ENCODE peak calls at places on chromosomes 3 and 15, in four cellular contexts. V is activated CD4-positive, alpha-beta T cell treated with anti-CD3 and anti-CD28 coated beads, Interleukin-2, amount 10 ng/mL, durations not matched to agents 7 days and 5 days; R is AG10803; F is NCI-H146. P is an unnamed sample.

GRCh38 chr3:155370198-155370597 is 76.7 kb upstream of the STRIT1 start:
- DNase-seq in V (no peak), R (no peak), F (no peak), P (no peak)

GRCh38 chr15:67931861-67932260 is 92.0 kb upstream of the RNU6-1 start:
- DNase-seq in V (no peak), R (no peak), F (no peak), P (no peak)

GRCh38 chr3:108918866-108919265 is 34.8 kb downstream of the GUCA1C start:
- DNase-seq in V (no peak), R (no peak), F (no peak), P (no peak)

GRCh38 chr15:43133429-43134156 is at the start of gene TMEM62:
- DNase-seq in V (peak), R (peak), F (peak), P (peak)

GRCh38 chr15:66076591-66077319 is 176.8 kb downstream of the MEGF11 start:
- DNase-seq in V (no peak), R (no peak), F (no peak), P (no peak)

GRCh38 chr3:142057331-142057725 is 92.0 kb downstream of the TFDP2 start:
- DNase-seq in V (no peak), R (peak), F (no peak), P (no peak)

GRCh38 chr15:90946941-90947576 is 7.6 kb upstream of the RCCD1 start:
- DNase-seq in V (no peak), R (no peak), F (no peak), P (no peak)

GRCh38 chr3:17678116-17678741 is 64.2 kb downstream of the TBC1D5 start:
- DNase-seq in V (no peak), R (peak), F (no peak), P (no peak)

P was measured in CD8-positive, alpha-beta memory T cell.